ENCODE peak calls at places on chromosome 3, in six cellular contexts. P is aorta; W is heart left ventricle; F is CD8-positive, alpha-beta T cell; X is mucosa of descending colon; Q is astrocyte of the spinal cord. O is an unnamed sample.

GRCh38 chr3:25460751-25461150 is 32.7 kb downstream of the RARB start:
- DNase-seq in W (no peak), X (no peak), Q (no peak), P (no peak), F (no peak), O (peak)

GRCh38 chr3:129276385-129276784 is 2.3 kb upstream of the HMCES start:
- DNase-seq in W (no peak), X (no peak), F (no peak), Q (no peak), P (no peak), O (peak)

GRCh38 chr3:183244219-183244618 is 8.8 kb upstream of the B3GNT5 start:
- DNase-seq in X (peak), Q (no peak), W (peak), F (no peak), P (no peak), O (no peak)

GRCh38 chr3:69747511-69748248 is 8.4 kb downstream of the MITF start:
- DNase-seq in Q (no peak), W (no peak), X (no peak), P (no peak), F (no peak), O (no peak)

GRCh38 chr3:185175370-185175987 is 22.6 kb upstream of the C3orf70 start:
- DNase-seq in Q (peak), X (peak), F (no peak), W (peak), P (peak), O (peak)

GRCh38 chr3:152870027-152870426 is 35.1 kb downstream of the P2RY1 start:
- DNase-seq in P (no peak), Q (no peak), X (no peak), F (no peak), W (no peak), O (no peak)

GRCh38 chr3:88618121-88618645 is 468.4 kb downstream of the C3orf38 start:
- DNase-seq in Q (no peak), X (no peak), P (no peak), F (no peak), W (no peak), O (no peak)

GRCh38 chr3:119636194-119636593 is 24.2 kb downstream of the POPDC2 start:
- DNase-seq in P (no peak), F (no peak), W (no peak), X (no peak), Q (peak), O (no peak)

GRCh38 chr3:124565013-124565412 is 165.2 kb upstream of the UMPS start:
- DNase-seq in Q (peak), X (peak), W (peak), P (peak), F (peak), O (no peak)

GRCh38 chr3:119580148-119580760 is 962 bp downstream of the ADPRH start:
- DNase-seq in W (peak), Q (no peak), P (peak), F (no peak), X (peak), O (no peak)

GRCh38 chr3:27535809-27536392 is 51.7 kb upstream of the SLC4A7 start:
- DNase-seq in P (no peak), X (no peak), W (no peak), Q (peak), F (no peak), O (no peak)

GRCh38 chr3:150414989-150415388 is 6.9 kb downstream of the TSC22D2 start:
- DNase-seq in F (no peak), P (no peak), W (no peak), X (no peak), Q (no peak), O (no peak)
- H3K4me3 ChIP-seq in F (no peak), P (no peak), W (peak), X (no peak), Q (no peak), O (no peak)

GRCh38 chr3:122247087-122247824 is 63.8 kb downstream of the CASR start:
- DNase-seq in X (no peak), P (no peak), Q (no peak), F (no peak), W (no peak), O (no peak)

GRCh38 chr3:122251428-122251827 is 68.0 kb downstream of the CASR start:
- DNase-seq in W (no peak), P (no peak), X (no peak), Q (no peak), F (no peak), O (no peak)

GRCh38 chr3:122245513-122246174 is 62.2 kb downstream of the CASR start:
- DNase-seq in X (no peak), W (no peak), Q (peak), F (no peak), P (no peak), O (no peak)

GRCh38 chr3:122247825-122248185 is 64.3 kb downstream of the CASR start:
- DNase-seq in W (no peak), Q (peak), F (no peak), P (no peak), X (no peak), O (peak)

GRCh38 chr3:122246214-122246613 is 62.7 kb downstream of the CASR start:
- DNase-seq in P (no peak), X (no peak), Q (no peak), F (no peak), W (no peak), O (no peak)
- H3K4me3 ChIP-seq in P (peak), X (no peak), Q (no peak), F (no peak), W (peak), O (no peak)

DNA sequence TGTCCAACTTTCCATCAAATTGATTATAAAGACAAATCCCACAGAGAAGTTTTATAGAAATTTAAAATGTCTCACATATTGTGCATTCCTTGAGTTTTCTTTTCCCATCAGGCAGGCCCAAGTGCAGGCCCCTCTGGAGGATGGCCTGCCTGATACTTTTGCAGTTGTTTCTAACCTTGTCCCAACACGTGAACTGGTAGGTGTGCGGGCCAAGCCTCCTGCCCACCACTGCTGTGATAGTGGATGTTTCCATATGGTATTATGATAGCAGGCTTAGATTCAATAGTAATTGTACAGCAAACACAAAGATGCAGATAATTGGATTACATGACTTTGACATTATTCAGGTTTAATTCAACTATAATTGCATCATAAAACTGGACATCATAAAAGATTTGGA is 1.4 kb downstream of the P2RY12 start:
- DNase-seq in P (no peak), F (no peak), Q (no peak), X (peak), W (no peak), O (no peak)
- H3K4me3 ChIP-seq in P (no peak), F (no peak), Q (no peak), X (no peak), W (no peak), O (no peak)

DNA sequence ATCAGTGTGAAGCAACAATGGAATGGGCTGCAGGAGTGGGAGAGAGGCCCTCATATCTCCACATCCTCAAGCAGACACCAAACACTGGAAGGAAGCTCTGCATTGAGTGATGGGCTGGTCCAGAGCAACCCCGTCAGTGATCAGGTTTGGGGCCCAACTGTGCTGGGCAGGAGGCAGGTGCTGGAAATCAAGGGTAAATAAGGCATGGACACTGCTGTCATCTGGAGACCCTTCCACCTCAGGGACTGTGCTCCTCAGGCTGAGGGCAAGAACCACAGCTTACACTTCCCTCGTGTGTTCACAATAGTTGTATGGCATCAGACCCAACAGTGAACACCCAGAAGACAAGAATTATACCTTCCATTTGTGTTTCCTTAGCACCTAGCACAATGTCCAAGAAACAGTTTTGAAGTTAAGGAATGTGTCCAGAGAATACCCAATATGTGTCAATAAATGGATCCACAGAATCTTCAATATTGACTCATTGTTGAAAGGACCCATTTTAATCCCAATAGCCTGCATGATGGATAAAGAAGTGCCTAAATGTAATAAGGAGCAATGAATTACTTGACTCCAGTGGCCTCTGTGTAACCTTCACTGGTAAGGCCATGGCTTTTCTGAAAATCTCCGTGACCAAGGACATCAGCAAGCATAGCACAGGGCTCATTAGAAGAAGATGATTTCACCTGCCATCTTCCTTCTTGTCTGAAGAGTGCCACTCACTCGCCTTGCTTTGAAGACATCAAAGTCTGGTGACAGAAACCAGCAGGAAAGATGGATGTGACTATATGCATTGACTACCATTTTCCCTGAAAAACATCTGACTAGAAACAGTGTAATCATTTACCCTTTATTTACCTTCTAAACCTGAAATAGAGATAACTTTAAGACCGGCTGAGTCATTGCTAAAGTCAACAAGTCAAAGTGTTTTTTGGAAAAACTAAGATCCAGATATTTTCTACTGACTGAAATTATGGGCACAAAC is 7.0 kb upstream of the AHSG start:
- DNase-seq in F (no peak), P (no peak), X (no peak), W (no peak), Q (no peak), O (no peak)
- H3K4me3 ChIP-seq in F (no peak), P (no peak), X (no peak), W (no peak), Q (no peak), O (no peak)

O was measured in GM06990.